ENCODE peak calls at places on chromosomes 11 and 22, in nine cellular contexts. Y is HL-60, M is A549, C is K562, E is HCT116, Z is HepG2, X is SK-N-SH, V is Panc1, J is GM12878. N is an unnamed sample.

GRCh38 chr11:72493426-72494108 is 59.2 kb upstream of the CLPB start:
- DNase-seq in Y (no peak), M (no peak), C (peak; percentile 83), E (no peak), Z (no peak), X (no peak), V (no peak), J (no peak), N (peak; percentile 34)

GRCh38 chr11:26575946-26576345 is 3.9 kb upstream of the MUC15 start:
- DNase-seq in Y (no peak), M (no peak), C (no peak), E (no peak), Z (no peak), X (no peak), V (no peak), J (no peak), N (no peak)

GRCh38 chr11:46541593-46542371 is 52.0 kb downstream of the AMBRA1 start:
- DNase-seq in Y (peak; percentile 64), M (peak; percentile 42), C (peak; percentile 88), E (no peak), Z (no peak), X (no peak), V (no peak), J (no peak), N (no peak)

GRCh38 chr11:134727636-134728035 is 315.6 kb upstream of the B3GAT1 start:
- DNase-seq in Y (no peak), M (no peak), C (no peak), E (no peak), Z (no peak), X (no peak), V (no peak), J (no peak), N (no peak)

GRCh38 chr22:50710886-50711285 is 27.1 kb upstream of the ACR start:
- DNase-seq in Y (no peak), M (no peak), C (no peak), E (no peak), Z (no peak), X (no peak), V (no peak), J (no peak), N (no peak)

GRCh38 chr22:40405178-40406062 is 35.0 kb downstream of the SGSM3 start:
- DNase-seq in Y (no peak), M (no peak), C (no peak), E (no peak), Z (no peak), X (no peak), V (no peak), J (no peak), N (no peak)

GRCh38 chr11:12827929-12828812 is 153.9 kb downstream of the TEAD1 start:
- DNase-seq in Y (no peak), M (peak; percentile 59), C (peak; percentile 68), E (no peak), Z (peak; percentile 66), X (no peak), V (no peak), J (no peak), N (peak; percentile 76)

GRCh38 chr11:15909937-15910598 is 446.3 kb downstream of the SOX6 start:
- DNase-seq in Y (no peak), M (no peak), C (no peak), E (no peak), Z (no peak), X (no peak), V (no peak), J (no peak), N (no peak)

GRCh38 chr11:1005913-1006312 is 30.6 kb downstream of the MUC6 start:
- DNase-seq in Y (no peak), M (no peak), C (no peak), E (no peak), Z (no peak), X (peak; percentile 60), V (no peak), J (no peak), N (no peak)

GRCh38 chr11:107696140-107696539 is 15.7 kb downstream of the SLN start:
- DNase-seq in Y (no peak), M (peak; percentile 71), C (no peak), E (peak; percentile 77), Z (no peak), X (no peak), V (peak; percentile 84), J (no peak), N (no peak)

GRCh38 chr11:65445101-65445603 is 22.6 kb downstream of the NEAT1 start:
- DNase-seq in Y (no peak), M (no peak), C (no peak), E (no peak), Z (no peak), X (no peak), V (no peak), J (no peak), N (no peak)

GRCh38 chr11:36953986-36954385 is 355.9 kb upstream of the RAG2 start:
- DNase-seq in Y (no peak), M (no peak), C (no peak), E (no peak), Z (no peak), X (no peak), V (no peak), J (no peak), N (no peak)

GRCh38 chr22:43136801-43137200 is 6.4 kb downstream of the MCAT start:
- DNase-seq in Y (no peak), M (no peak), C (no peak), E (no peak), Z (no peak), X (no peak), V (no peak), J (no peak), N (no peak)
- TF ChIP-seq REST in Y (no peak), M (no peak), C (no peak), E (no peak), Z (no peak), X (no peak), V (no peak), J (no peak), N (no peak)

GRCh38 chr11:126167476-126167875 is 44.0 kb downstream of the RPUSD4 start:
- DNase-seq in Y (no peak), M (no peak), C (no peak), E (no peak), Z (no peak), X (peak; percentile 57), V (no peak), J (no peak), N (no peak)
- TF ChIP-seq REST in Y (no peak), M (no peak), C (no peak), E (no peak), Z (no peak), X (no peak), V (no peak), J (no peak), N (no peak)

GRCh38 chr22:28232231-28232630 is 313.2 kb upstream of the PITPNB start:
- DNase-seq in Y (no peak), M (no peak), C (no peak), E (no peak), Z (no peak), X (no peak), V (no peak), J (no peak), N (peak; percentile 27)

GRCh38 chr22:28231423-28231822 is 312.4 kb upstream of the PITPNB start:
- DNase-seq in Y (no peak), M (no peak), C (no peak), E (no peak), Z (peak; percentile 82), X (no peak), V (no peak), J (no peak), N (peak; percentile 68)

GRCh38 chr22:28230682-28231081 is 311.6 kb upstream of the PITPNB start:
- DNase-seq in Y (no peak), M (no peak), C (no peak), E (no peak), Z (no peak), X (no peak), V (no peak), J (no peak), N (no peak)

GRCh38 chr22:28229566-28230483 is 310.8 kb upstream of the PITPNB start:
- DNase-seq in Y (no peak), M (no peak), C (no peak), E (no peak), Z (no peak), X (no peak), V (no peak), J (no peak), N (no peak)
- TF ChIP-seq REST in Y (no peak), M (no peak), C (no peak), E (no peak), Z (no peak), X (no peak), V (no peak), J (no peak), N (no peak)

DNA sequence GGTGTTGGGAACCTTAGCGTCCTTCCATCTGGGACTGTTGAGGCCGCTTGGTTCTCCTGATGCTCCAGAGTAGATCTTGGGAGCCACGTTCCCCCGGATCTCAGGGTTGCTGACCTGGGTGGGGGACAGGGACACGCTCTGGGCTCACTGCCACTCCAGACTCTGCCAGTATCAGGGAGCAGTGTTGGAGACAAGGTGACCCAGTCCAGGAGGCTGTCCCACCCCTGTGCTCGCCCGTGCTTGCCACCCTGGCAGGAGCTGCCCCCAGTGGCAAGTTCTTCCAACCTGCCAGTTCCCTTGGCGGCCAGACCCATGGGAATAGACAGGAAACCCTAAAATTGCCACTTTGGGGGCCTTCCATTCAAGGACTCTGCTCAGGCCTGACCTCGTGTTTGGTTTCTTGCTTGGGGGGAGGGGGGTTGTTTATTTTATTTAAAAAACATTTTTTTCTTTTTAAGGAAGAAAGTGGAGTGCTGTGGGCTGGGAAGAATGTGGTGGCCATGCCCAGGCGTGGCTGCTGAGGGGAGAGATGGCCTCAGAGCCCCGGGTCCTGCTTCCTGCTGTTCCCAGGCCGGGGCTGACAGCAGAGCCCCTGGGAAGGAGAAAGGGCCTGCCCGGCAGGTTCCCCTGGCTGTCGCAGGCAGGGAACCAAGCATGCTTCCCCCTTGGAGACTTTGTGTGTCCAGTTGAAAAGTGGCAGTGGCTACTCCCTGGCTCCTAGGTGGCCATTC is 7.2 kb downstream of the GRK2 start:
- DNase-seq in Y (peak; percentile 51), M (no peak), C (no peak), E (no peak), Z (no peak), X (no peak), V (no peak), J (no peak), N (no peak)
- TF ChIP-seq REST in Y (no peak), M (no peak), C (no peak), E (no peak), Z (no peak), X (no peak), V (no peak), J (no peak), N (no peak)

N was measured in GM23338.